ENCODE peak calls at places on chromosomes 11 and 22, in ten cellular contexts. L is WTC11; P is adipocyte; J is non-pigmented ciliary epithelial cell; K is kidney epithelial cell; R is brain microvascular endothelial cell; H is testis; V is activated naive CD8-positive, alpha-beta T cell treated with anti-CD3 and anti-CD28 coated beads, Interleukin-2, amount 50 U/mL, for 24 hours; X is stimulated activated CD4-positive, alpha-beta T cell treated with anti-CD3 and anti-CD28 coated beads, Interleukin-2, amount 100 ng/mL, for 48 hours; U is activated gamma-delta T cell treated with Interleukin-2 at 50 U/mL for 16 hours. E is an unnamed sample.

GRCh38 chr11:72582206-72583176 is 91.7 kb downstream of the PDE2A start:
- DNase-seq in L (no peak), P (no peak), J (no peak), K (no peak), R (no peak), H (no peak), V (no peak), X (no peak), U (no peak), E (no peak)

GRCh38 chr22:43186272-43187170 is at the start of gene TTLL12:
- DNase-seq in L (peak), P (peak), J (no peak), K (no peak), R (peak), H (peak), V (peak), X (peak), U (peak), E (peak)

GRCh38 chr11:43992834-43993637 is 50.6 kb downstream of the C11orf96 start:
- DNase-seq in L (no peak), P (no peak), J (no peak), K (no peak), R (no peak), H (peak), V (no peak), X (no peak), U (no peak), E (peak)

GRCh38 chr11:122923302-122923701 is 40.7 kb downstream of the JHY start:
- DNase-seq in L (no peak), P (no peak), J (no peak), K (no peak), R (no peak), H (no peak), V (no peak), X (no peak), U (no peak), E (peak)

GRCh38 chr22:19772673-19773469 is 12.3 kb downstream of the TBX1 start:
- DNase-seq in L (peak), P (no peak), J (no peak), K (no peak), R (no peak), H (no peak), V (no peak), X (no peak), U (no peak), E (no peak)

GRCh38 chr11:12460441-12460840 is 83.1 kb downstream of the PARVA start:
- DNase-seq in L (no peak), P (no peak), J (no peak), K (no peak), R (peak), H (no peak), V (no peak), X (no peak), U (no peak), E (no peak)

GRCh38 chr11:76686261-76687079 is 15.9 kb upstream of the LRRC32 start:
- DNase-seq in L (no peak), P (no peak), J (no peak), K (no peak), R (no peak), H (no peak), V (no peak), X (no peak), U (no peak), E (no peak)

GRCh38 chr11:76614471-76615183 is 55.9 kb downstream of the LRRC32 start:
- DNase-seq in L (no peak), P (no peak), J (no peak), K (no peak), R (no peak), H (no peak), V (no peak), X (no peak), U (no peak), E (no peak)

GRCh38 chr11:130449996-130450419 is 1.6 kb downstream of the ADAMTS15 start:
- DNase-seq in L (peak), P (peak), J (no peak), K (no peak), R (peak), H (peak), V (no peak), X (no peak), U (no peak), E (peak)

GRCh38 chr11:72589802-72590761 is 84.1 kb downstream of the PDE2A start:
- DNase-seq in L (peak), P (peak), J (no peak), K (no peak), R (no peak), H (peak), V (peak), X (peak), U (peak), E (peak)

GRCh38 chr11:13046626-13047570 is 37.8 kb downstream of the RASSF10 start:
- DNase-seq in L (no peak), P (no peak), J (no peak), K (no peak), R (no peak), H (no peak), V (no peak), X (no peak), U (no peak), E (no peak)

GRCh38 chr22:21861290-21861848 is 6.1 kb downstream of the MAPK1 start:
- DNase-seq in L (no peak), P (no peak), J (no peak), K (no peak), R (no peak), H (no peak), V (no peak), X (no peak), U (no peak), E (no peak)

GRCh38 chr11:11521306-11522002 is 100.4 kb downstream of the GALNT18 start:
- DNase-seq in L (no peak), P (no peak), J (no peak), K (no peak), R (no peak), H (no peak), V (no peak), X (no peak), U (no peak), E (no peak)

GRCh38 chr11:47980907-47981621 is 705 bp downstream of the PTPRJ start:
- DNase-seq in L (peak), P (peak), J (no peak), K (no peak), R (no peak), H (peak), V (peak), X (no peak), U (no peak), E (peak)

GRCh38 chr11:11618973-11619435 is 2.8 kb downstream of the GALNT18 start:
- DNase-seq in L (peak), P (no peak), J (no peak), K (no peak), R (no peak), H (no peak), V (no peak), X (no peak), U (no peak), E (no peak)

GRCh38 chr11:92885600-92885999 is 83.9 kb upstream of the MTNR1B start:
- DNase-seq in L (no peak), P (no peak), J (no peak), K (no peak), R (no peak), H (no peak), V (no peak), X (no peak), U (no peak), E (no peak)

GRCh38 chr11:111064118-111064517 is 181.4 kb upstream of the POU2AF2 start:
- DNase-seq in L (no peak), P (peak), J (peak), K (peak), R (peak), H (no peak), V (no peak), X (no peak), U (no peak), E (no peak)

GRCh38 chr11:3796796-3797328 is 492 bp downstream of the NUP98 start:
- DNase-seq in L (no peak), P (peak), J (no peak), K (no peak), R (no peak), H (peak), V (no peak), X (no peak), U (no peak), E (no peak)

GRCh38 chr11:126311464-126312291 is 7.8 kb downstream of the DCPS start:
- DNase-seq in L (no peak), P (peak), J (no peak), K (no peak), R (no peak), H (no peak), V (no peak), X (no peak), U (no peak), E (no peak)

GRCh38 chr22:45455621-45456020 is 42.1 kb downstream of the RIBC2 start:
- DNase-seq in L (no peak), P (no peak), J (no peak), K (no peak), R (no peak), H (no peak), V (no peak), X (no peak), U (no peak), E (no peak)

GRCh38 chr11:116211166-116211565 is 561.6 kb downstream of the BUD13 start:
- DNase-seq in L (no peak), P (no peak), J (no peak), K (no peak), R (no peak), H (no peak), V (no peak), X (no peak), U (no peak), E (no peak)

GRCh38 chr11:79208126-79208525 is 232.7 kb downstream of the TENM4 start:
- DNase-seq in L (no peak), P (no peak), J (no peak), K (no peak), R (no peak), H (no peak), V (no peak), X (no peak), U (no peak), E (no peak)

GRCh38 chr11:76939219-76939631 is 78.5 kb downstream of the ACER3 start:
- DNase-seq in L (no peak), P (no peak), J (no peak), K (no peak), R (no peak), H (no peak), V (no peak), X (no peak), U (no peak), E (no peak)

GRCh38 chr22:37518509-37519267 is 527 bp downstream of the CARD10 start:
- DNase-seq in L (peak), P (no peak), J (no peak), K (no peak), R (no peak), H (no peak), V (no peak), X (no peak), U (no peak), E (no peak)

GRCh38 chr11:78072455-78072854 is 7.2 kb downstream of the NDUFC2 start:
- DNase-seq in L (no peak), P (no peak), J (no peak), K (no peak), R (no peak), H (no peak), V (no peak), X (no peak), U (no peak), E (no peak)

GRCh38 chr22:30591191-30591587 is 521 bp downstream of the PES1 start:
- DNase-seq in L (no peak), P (peak), J (no peak), K (no peak), R (peak), H (no peak), V (peak), X (no peak), U (no peak), E (peak)

GRCh38 chr11:68357568-68357967 is 45.2 kb downstream of the LRP5 start:
- DNase-seq in L (no peak), P (no peak), J (no peak), K (no peak), R (no peak), H (no peak), V (no peak), X (no peak), U (no peak), E (no peak)

GRCh38 chr11:32400670-32401369 is 34.5 kb downstream of the WT1 start:
- DNase-seq in L (no peak), P (no peak), J (no peak), K (no peak), R (no peak), H (no peak), V (no peak), X (no peak), U (no peak), E (no peak)

GRCh38 chr11:60699282-60699681 is at the start of gene MS4A8:
- DNase-seq in L (no peak), P (no peak), J (no peak), K (no peak), R (no peak), H (no peak), V (no peak), X (no peak), U (no peak), E (no peak)

GRCh38 chr11:74462631-74463030 is 4.7 kb downstream of the KCNE3 start:
- DNase-seq in L (no peak), P (no peak), J (no peak), K (no peak), R (no peak), H (no peak), V (no peak), X (no peak), U (no peak), E (no peak)

GRCh38 chr11:101848262-101848661 is 66.5 kb upstream of the CEP126 start:
- DNase-seq in L (no peak), P (peak), J (no peak), K (no peak), R (no peak), H (no peak), V (no peak), X (no peak), U (no peak), E (no peak)

GRCh38 chr22:38311331-38311635 is 6.0 kb downstream of the CSNK1E start:
- DNase-seq in L (no peak), P (no peak), J (no peak), K (no peak), R (no peak), H (no peak), V (no peak), X (no peak), U (no peak), E (no peak)

GRCh38 chr11:92702037-92702436 is 267.4 kb upstream of the MTNR1B start:
- DNase-seq in L (no peak), P (no peak), J (no peak), K (no peak), R (peak), H (no peak), V (no peak), X (no peak), U (no peak), E (no peak)

GRCh38 chr22:26592368-26593015 is 2.6 kb upstream of the TPST2 start:
- DNase-seq in L (no peak), P (no peak), J (no peak), K (no peak), R (no peak), H (no peak), V (peak), X (no peak), U (peak), E (no peak)

GRCh38 chr11:61162092-61162935 is 1.1 kb upstream of the VPS37C start:
- DNase-seq in L (no peak), P (no peak), J (no peak), K (no peak), R (peak), H (peak), V (peak), X (peak), U (no peak), E (no peak)

GRCh38 chr11:409008-409599 is 5.7 kb downstream of the SIGIRR start:
- DNase-seq in L (no peak), P (no peak), J (no peak), K (no peak), R (no peak), H (no peak), V (no peak), X (no peak), U (no peak), E (no peak)